ENCODE peak calls at places on chromosomes 3 and 15, in ten cellular contexts. W, T, J, A, C, N, X, M, F and S are unnamed samples.

GRCh38 chr3:160793853-160794252 is 37.8 kb downstream of the PPM1L start:
- DNase-seq in W (no peak), T (no peak), J (no peak), A (no peak), C (no peak), N (no peak), X (no peak), M (no peak), F (no peak), S (no peak)

GRCh38 chr3:67610458-67610857 is 44.0 kb downstream of the SUCLG2 start:
- DNase-seq in W (no peak), T (no peak), J (no peak), A (no peak), C (peak), N (no peak), X (no peak), M (no peak), F (no peak), S (no peak)

GRCh38 chr3:23600178-23600577 is 205.6 kb upstream of the UBE2E1 start:
- DNase-seq in W (no peak), T (no peak), J (no peak), A (no peak), C (peak), N (peak), X (no peak), M (no peak), F (no peak), S (no peak)

GRCh38 chr3:129486057-129487035 is 42.1 kb upstream of the RHO start:
- DNase-seq in W (no peak), T (no peak), J (no peak), A (no peak), C (peak), N (peak), X (no peak), M (no peak), F (no peak), S (no peak)

GRCh38 chr3:73709712-73710111 is 85.0 kb upstream of the PDZRN3 start:
- DNase-seq in W (no peak), T (no peak), J (no peak), A (no peak), C (no peak), N (no peak), X (no peak), M (no peak), F (no peak), S (no peak)

GRCh38 chr3:160400048-160400630 is 689 bp downstream of the SMC4 start:
- DNase-seq in W (peak), T (peak), J (peak), A (peak), C (peak), N (peak), X (peak), M (peak), F (peak), S (peak)

GRCh38 chr3:45140392-45140791 is 5.8 kb downstream of the CDCP1 start:
- DNase-seq in W (no peak), T (no peak), J (no peak), A (no peak), C (peak), N (no peak), X (no peak), M (no peak), F (no peak), S (no peak)

GRCh38 chr15:67148196-67148701 is 82.8 kb downstream of the SMAD3 start:
- DNase-seq in W (no peak), T (no peak), J (no peak), A (no peak), C (peak), N (no peak), X (no peak), M (no peak), F (no peak), S (no peak)

GRCh38 chr15:64807751-64808222 is 17.7 kb downstream of the PIF1 start:
- DNase-seq in W (no peak), T (no peak), J (no peak), A (peak), C (no peak), N (peak), X (no peak), M (no peak), F (no peak), S (no peak)

GRCh38 chr3:47251689-47252088 is 30.9 kb downstream of the KIF9 start:
- DNase-seq in W (no peak), T (no peak), J (peak), A (no peak), C (no peak), N (no peak), X (no peak), M (no peak), F (no peak), S (no peak)

GRCh38 chr3:14242490-14243311 is 64.1 kb downstream of the LSM3 start:
- DNase-seq in W (no peak), T (no peak), J (no peak), A (no peak), C (no peak), N (peak), X (no peak), M (no peak), F (no peak), S (no peak)

GRCh38 chr3:10284496-10284895 is 8.3 kb downstream of the GHRL start:
- DNase-seq in W (peak), T (no peak), J (no peak), A (no peak), C (no peak), N (no peak), X (no peak), M (no peak), F (no peak), S (peak)

GRCh38 chr15:65096481-65097385 is 18.3 kb downstream of the UBAP1L start:
- DNase-seq in W (no peak), T (no peak), J (no peak), A (no peak), C (no peak), N (no peak), X (no peak), M (no peak), F (no peak), S (no peak)

GRCh38 chr15:37695719-37696118 is 238.7 kb upstream of the TMCO5A start:
- DNase-seq in W (no peak), T (no peak), J (no peak), A (no peak), C (no peak), N (no peak), X (no peak), M (no peak), F (no peak), S (no peak)

GRCh38 chr3:93843981-93844380 is 129.7 kb downstream of the PROS1 start:
- DNase-seq in W (no peak), T (no peak), J (no peak), A (no peak), C (peak), N (no peak), X (no peak), M (no peak), F (no peak), S (no peak)

GRCh38 chr3:173397161-173398110 is at the start of gene NLGN1:
- DNase-seq in W (no peak), T (peak), J (peak), A (peak), C (peak), N (peak), X (peak), M (peak), F (peak), S (no peak)

GRCh38 chr15:33089878-33090757 is 104.4 kb downstream of the FMN1 start:
- DNase-seq in W (no peak), T (no peak), J (no peak), A (no peak), C (peak), N (no peak), X (no peak), M (no peak), F (no peak), S (no peak)

GRCh38 chr3:125381743-125382142 is 6.6 kb upstream of the ZNF148 start:
- DNase-seq in W (no peak), T (no peak), J (no peak), A (no peak), C (no peak), N (no peak), X (no peak), M (no peak), F (no peak), S (no peak)

GRCh38 chr3:15331606-15332404 is 581 bp downstream of the SH3BP5 start:
- DNase-seq in W (peak), T (peak), J (peak), A (peak), C (no peak), N (peak), X (peak), M (peak), F (peak), S (peak)

GRCh38 chr3:10546887-10547286 is 41.5 kb upstream of the ATP2B2 start:
- DNase-seq in W (no peak), T (no peak), J (no peak), A (no peak), C (no peak), N (no peak), X (no peak), M (no peak), F (no peak), S (no peak)

GRCh38 chr15:87348746-87349145 is 907.8 kb downstream of the NTRK3 start:
- DNase-seq in W (no peak), T (no peak), J (no peak), A (no peak), C (peak), N (peak), X (no peak), M (no peak), F (no peak), S (no peak)

GRCh38 chr3:46183330-46183729 is 24.8 kb downstream of the CCR1 start:
- DNase-seq in W (no peak), T (no peak), J (no peak), A (no peak), C (no peak), N (no peak), X (no peak), M (no peak), F (no peak), S (no peak)

GRCh38 chr15:36577082-36577481 is 2.3 kb upstream of the CDIN1 start:
- DNase-seq in W (no peak), T (peak), J (no peak), A (peak), C (no peak), N (peak), X (no peak), M (no peak), F (no peak), S (no peak)

GRCh38 chr3:151964768-151965167 is 91.3 kb downstream of the SUCNR1 start:
- DNase-seq in W (no peak), T (no peak), J (no peak), A (no peak), C (no peak), N (no peak), X (no peak), M (no peak), F (no peak), S (no peak)

GRCh38 chr3:25257026-25257425 is 171.0 kb upstream of the RARB start:
- DNase-seq in W (no peak), T (no peak), J (no peak), A (no peak), C (peak), N (no peak), X (no peak), M (no peak), F (no peak), S (no peak)

GRCh38 chr3:185065059-185065458 is 87.8 kb downstream of the C3orf70 start:
- DNase-seq in W (no peak), T (no peak), J (no peak), A (no peak), C (no peak), N (no peak), X (no peak), M (no peak), F (no peak), S (no peak)

GRCh38 chr3:182629521-182629920 is 163.8 kb upstream of the ATP11B start:
- DNase-seq in W (no peak), T (no peak), J (no peak), A (no peak), C (no peak), N (no peak), X (no peak), M (no peak), F (no peak), S (no peak)

GRCh38 chr15:68818671-68819450 is 1.8 kb downstream of the ANP32A start:
- DNase-seq in W (peak), T (peak), J (peak), A (peak), C (peak), N (peak), X (peak), M (peak), F (peak), S (peak)

GRCh38 chr3:55683666-55684270 is 196.7 kb upstream of the WNT5A start:
- DNase-seq in W (no peak), T (no peak), J (no peak), A (no peak), C (no peak), N (no peak), X (no peak), M (no peak), F (no peak), S (no peak)

GRCh38 chr3:104102386-104102785 is 1264.3 kb upstream of the ALCAM start:
- DNase-seq in W (no peak), T (peak), J (no peak), A (no peak), C (peak), N (peak), X (no peak), M (peak), F (no peak), S (no peak)

GRCh38 chr15:95394186-95395067 is 936.1 kb upstream of the NR2F2 start:
- DNase-seq in W (no peak), T (no peak), J (no peak), A (no peak), C (no peak), N (peak), X (no peak), M (no peak), F (no peak), S (no peak)

GRCh38 chr15:49154359-49154758 is 1.0 kb downstream of the COPS2 start:
- DNase-seq in W (no peak), T (no peak), J (no peak), A (no peak), C (no peak), N (no peak), X (no peak), M (no peak), F (no peak), S (no peak)

GRCh38 chr3:122322095-122323075 is 2.7 kb upstream of the CSTA start:
- DNase-seq in W (no peak), T (no peak), J (no peak), A (no peak), C (no peak), N (no peak), X (no peak), M (peak), F (no peak), S (peak)

GRCh38 chr3:151169700-151170224 is 33.3 kb downstream of the GPR171 start:
- DNase-seq in W (no peak), T (no peak), J (peak), A (no peak), C (no peak), N (no peak), X (no peak), M (peak), F (peak), S (no peak)

GRCh38 chr3:148829926-148830325 is 2.3 kb downstream of the CPB1 start:
- DNase-seq in W (no peak), T (no peak), J (no peak), A (no peak), C (no peak), N (no peak), X (no peak), M (no peak), F (no peak), S (no peak)